ENCODE peak calls at places on chromosomes 4 and X, in five cellular contexts. C, O, J, Z and A are unnamed samples.

GRCh38 chr4:109411964-109412363 is 21.7 kb upstream of the SEC24B start:
- DNase-seq in Z (peak; percentile 52), O (no peak), C (peak; percentile 50), J (no peak), A (peak; percentile 10)

GRCh38 chrX:27086221-27086620 is 376.9 kb downstream of the PPP4R3C start:
- DNase-seq in C (no peak), Z (no peak), O (no peak), J (peak; percentile 6), A (no peak)

GRCh38 chr4:101500742-101501141 is 153.4 kb upstream of the PPP3CA start:
- DNase-seq in J (no peak), O (no peak), Z (no peak), C (no peak), A (no peak)

GRCh38 chr4:110245567-110245966 is 47.2 kb upstream of the ELOVL6 start:
- DNase-seq in J (no peak), O (no peak), C (no peak), Z (no peak), A (no peak)

GRCh38 chrX:19392703-19393102 is 49.0 kb downstream of the PDHA1 start:
- DNase-seq in Z (no peak), J (no peak), C (no peak), O (no peak), A (no peak)

GRCh38 chr4:73705056-73705432 is 35.3 kb upstream of the CXCL8 start:
- DNase-seq in O (no peak), C (no peak), Z (peak; percentile 66), J (no peak), A (no peak)

GRCh38 chr4:13399257-13399656 is 84.9 kb downstream of the RAB28 start:
- DNase-seq in O (no peak), Z (no peak), J (no peak), C (no peak), A (no peak)

GRCh38 chr4:142984871-142985585 is 138.9 kb upstream of the INPP4B start:
- DNase-seq in C (no peak), O (peak; percentile 23), J (peak; percentile 20), Z (peak; percentile 24), A (no peak)

GRCh38 chrX:53435997-53436396 is 1.8 kb upstream of the HSD17B10 start:
- DNase-seq in C (peak; percentile 59), Z (peak; percentile 67), J (peak; percentile 68), O (peak; percentile 52), A (peak; percentile 13)

GRCh38 chrX:56765816-56766553 is 36.9 kb downstream of the NBDY start:
- DNase-seq in O (no peak), Z (no peak), J (no peak), C (no peak), A (no peak)

GRCh38 chr4:67886281-67886680 is 2.5 kb upstream of the TMPRSS11D start:
- DNase-seq in Z (peak; percentile 94), C (no peak), O (no peak), J (no peak), A (no peak)

GRCh38 chrX:77167993-77168392 is 279.2 kb upstream of the FGF16 start:
- DNase-seq in C (no peak), O (peak; percentile 6), Z (peak; percentile 70), J (no peak), A (no peak)

GRCh38 chr4:15706646-15707362 is 3.9 kb downstream of the BST1 start:
- DNase-seq in J (no peak), C (no peak), Z (no peak), O (no peak), A (no peak)

GRCh38 chr4:175784986-175785525 is 27.0 kb downstream of the GPM6A start:
- DNase-seq in C (no peak), J (peak; percentile 9), Z (no peak), O (no peak), A (no peak)

GRCh38 chrX:105190252-105190853 is 30.1 kb downstream of the TEX13A start:
- DNase-seq in C (no peak), J (peak; percentile 31), O (no peak), Z (peak; percentile 21), A (peak; percentile 10)

GRCh38 chrX:4268676-4269075 is 555.2 kb upstream of the PRKX start:
- DNase-seq in C (no peak), Z (no peak), O (no peak), J (no peak), A (no peak)

GRCh38 chr4:4641661-4642180 is 99.9 kb upstream of the STX18 start:
- DNase-seq in O (peak; percentile 78), Z (no peak), J (no peak), C (no peak), A (no peak)